ENCODE peak calls at places on chromosomes 16 and 17, in seven cellular contexts. Z is K562, Q is prostate gland, D is A549, E is tibial nerve, I is psoas muscle, S is left ventricle myocardium inferior. M is an unnamed sample.

GRCh38 chr16:78072275-78072674 is 27.2 kb upstream of the WWOX start:
- DNase-seq in Q (no peak), D (no peak), I (no peak), E (no peak), S (no peak), Z (no peak), M (no peak)

GRCh38 chr16:89828199-89828869 is at the start of gene SPIRE2:
- DNase-seq in D (no peak), S (peak), E (no peak), I (peak), Q (peak), Z (peak), M (peak)

GRCh38 chr16:51839697-51840462 is 688.8 kb upstream of the SALL1 start:
- DNase-seq in I (no peak), Q (no peak), S (no peak), D (no peak), E (no peak), Z (no peak), M (no peak)

GRCh38 chr17:77470800-77471733 is 330.3 kb downstream of the SEC14L1 start:
- DNase-seq in E (no peak), S (peak), D (peak), I (no peak), Q (no peak), Z (peak), M (no peak)

GRCh38 chr16:47613251-47613650 is 152.1 kb downstream of the PHKB start:
- DNase-seq in D (no peak), S (no peak), Q (no peak), I (no peak), Z (no peak), E (no peak), M (no peak)

GRCh38 chr17:59707971-59708425 is 544 bp downstream of the VMP1 start:
- DNase-seq in Z (no peak), Q (no peak), S (no peak), E (no peak), I (no peak), D (peak), M (no peak)

GRCh38 chr17:4539576-4540223 is 15.5 kb downstream of the MYBBP1A start:
- DNase-seq in Q (no peak), E (no peak), I (no peak), Z (no peak), D (no peak), S (no peak), M (no peak)

GRCh38 chr17:64020068-64020766 is at the start of gene ICAM2:
- DNase-seq in Q (peak), S (peak), Z (no peak), E (no peak), D (no peak), I (peak), M (no peak)

GRCh38 chr17:79029327-79030009 is 5.5 kb downstream of the C1QTNF1 start:
- DNase-seq in Q (no peak), Z (no peak), E (no peak), I (no peak), S (no peak), D (no peak), M (no peak)
- H3K27ac ChIP-seq in Q (no peak), Z (no peak), E (peak), I (no peak), S (peak), D (peak), M (no peak)

GRCh38 chr17:7797976-7798375 is 36.0 kb upstream of the KDM6B start:
- DNase-seq in S (no peak), D (no peak), Q (no peak), Z (no peak), E (no peak), I (no peak), M (no peak)
- H3K27ac ChIP-seq in S (no peak), D (no peak), Q (no peak), Z (no peak), E (no peak), I (no peak), M (no peak)

DNA sequence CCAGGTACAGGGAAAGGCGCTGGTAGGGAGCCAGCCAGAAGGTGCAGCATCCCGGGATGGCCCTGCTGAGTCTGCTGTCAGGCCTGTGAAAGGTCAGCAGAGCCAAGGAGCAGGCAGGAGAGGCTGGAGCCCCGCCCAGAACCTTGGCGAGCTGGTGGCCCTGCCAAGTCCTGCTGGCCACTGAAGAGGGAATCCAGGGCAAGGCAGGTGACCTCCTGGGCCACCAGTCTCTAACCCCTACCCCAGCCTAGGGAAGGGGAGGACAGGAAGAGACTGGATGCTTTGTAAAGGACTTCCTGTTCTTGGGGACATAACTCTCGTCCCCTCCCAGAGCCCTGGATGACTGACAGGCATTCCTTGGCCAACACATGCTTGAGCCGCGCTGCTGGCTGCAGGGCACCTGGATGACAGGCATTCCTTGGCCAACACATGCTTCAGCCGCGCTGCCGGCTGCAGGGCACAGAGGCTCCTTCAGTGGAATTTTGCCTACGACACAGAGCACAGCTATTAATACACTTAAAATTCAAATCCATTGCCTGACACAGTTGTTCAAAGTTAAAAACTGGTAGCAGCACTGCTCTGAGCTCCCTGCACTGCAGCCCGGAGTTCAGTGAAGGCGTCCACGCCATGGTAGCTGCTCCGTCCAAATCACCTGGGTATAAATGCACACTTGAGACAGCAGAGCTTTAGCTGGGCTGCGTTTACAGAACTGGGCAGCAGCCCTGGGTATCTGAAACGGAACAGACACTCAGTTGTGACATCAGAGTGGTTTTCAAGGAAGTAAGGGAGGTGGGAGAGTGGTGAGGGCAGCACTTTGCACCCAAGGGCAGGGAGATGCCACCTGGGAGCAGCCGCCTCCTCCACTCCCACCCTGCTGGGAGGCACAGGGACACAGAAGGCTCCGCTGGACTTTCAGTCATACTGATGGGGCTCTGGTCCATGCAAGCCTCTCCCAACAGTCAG is 2.0 kb upstream of the BRICD5 start:
- DNase-seq in Q (peak), D (no peak), S (peak), E (no peak), Z (no peak), I (peak), M (no peak)
- H3K27ac ChIP-seq in Q (no peak), D (no peak), S (peak), E (no peak), Z (peak), I (peak), M (no peak)

DNA sequence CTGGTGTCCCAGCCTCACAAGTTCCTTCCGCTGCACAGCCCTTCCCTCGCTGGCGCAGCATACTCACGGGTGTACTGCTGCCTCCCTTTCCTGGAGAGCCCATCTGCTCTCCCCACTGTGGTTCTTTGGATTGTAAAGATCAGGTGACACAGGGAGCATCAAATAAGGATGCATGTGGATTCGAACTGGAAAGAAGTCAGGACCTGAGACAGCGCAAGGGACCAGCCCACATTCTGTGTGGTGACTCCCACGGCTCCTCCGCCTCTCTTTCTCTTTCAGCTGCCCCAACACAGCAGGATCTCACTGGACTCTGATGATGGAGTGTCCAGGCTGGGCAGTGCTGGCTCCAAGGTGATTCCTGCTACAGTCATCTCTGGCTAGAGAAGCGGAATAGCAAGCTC is 8.1 kb downstream of the LDAF1 start:
- DNase-seq in Q (no peak), D (no peak), S (no peak), Z (peak), I (no peak), E (no peak), M (no peak)
- H3K27ac ChIP-seq in Q (no peak), D (no peak), S (no peak), Z (no peak), I (no peak), E (no peak), M (no peak)

GRCh38 chr17:83079340-83079747 is at the start of gene METRNL:
- DNase-seq in I (peak), D (peak), E (peak), Q (peak), Z (peak), S (peak), M (peak)
- H3K27ac ChIP-seq in I (peak), D (peak), E (peak), Q (peak), Z (peak), S (peak), M (no peak)

DNA sequence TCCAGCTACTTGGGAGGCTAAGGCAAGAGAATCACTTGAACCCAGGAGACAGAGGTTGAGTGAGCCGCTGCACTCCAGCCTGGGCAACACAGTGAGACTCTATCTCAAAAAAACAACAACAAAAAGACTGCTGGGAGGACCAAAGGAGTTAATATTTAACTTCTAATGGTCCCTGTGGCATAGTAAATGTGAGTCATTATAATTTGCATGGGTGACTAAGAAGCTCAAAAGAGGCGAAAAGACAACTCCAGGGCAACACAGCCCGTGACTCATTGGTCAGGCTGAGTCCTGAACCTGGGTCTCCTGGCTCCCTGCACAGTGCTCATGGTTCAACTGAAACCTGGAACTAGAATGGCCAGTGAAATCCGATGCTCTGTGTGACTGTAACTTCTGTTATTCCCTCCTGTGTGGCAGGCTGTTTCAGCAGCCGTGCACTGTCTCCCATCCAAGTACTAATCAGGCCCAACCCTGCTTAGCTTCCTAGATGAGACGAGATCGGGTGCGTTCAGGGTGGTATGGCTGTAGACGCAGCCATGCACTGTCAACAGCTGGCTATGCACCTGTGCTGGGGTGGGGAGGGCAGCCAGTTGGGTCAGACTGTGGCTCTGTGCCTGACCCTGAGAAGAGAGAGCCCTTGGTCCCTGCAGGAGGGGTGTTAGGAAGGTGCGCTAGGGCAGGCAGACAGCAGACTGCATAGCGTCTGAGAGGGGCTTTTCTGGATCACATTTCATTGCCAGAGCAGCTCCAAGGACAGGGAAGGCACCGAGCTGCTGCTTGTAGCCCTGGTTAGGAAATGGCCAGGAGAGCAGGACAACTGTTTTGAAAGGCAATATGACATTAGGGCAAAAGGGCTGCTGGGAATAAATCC is 14.5 kb upstream of the GPRC5C start:
- DNase-seq in Q (no peak), D (peak), Z (no peak), S (no peak), I (peak), E (no peak), M (no peak)
- H3K27ac ChIP-seq in Q (no peak), D (peak), Z (no peak), S (no peak), I (peak), E (no peak), M (no peak)

DNA sequence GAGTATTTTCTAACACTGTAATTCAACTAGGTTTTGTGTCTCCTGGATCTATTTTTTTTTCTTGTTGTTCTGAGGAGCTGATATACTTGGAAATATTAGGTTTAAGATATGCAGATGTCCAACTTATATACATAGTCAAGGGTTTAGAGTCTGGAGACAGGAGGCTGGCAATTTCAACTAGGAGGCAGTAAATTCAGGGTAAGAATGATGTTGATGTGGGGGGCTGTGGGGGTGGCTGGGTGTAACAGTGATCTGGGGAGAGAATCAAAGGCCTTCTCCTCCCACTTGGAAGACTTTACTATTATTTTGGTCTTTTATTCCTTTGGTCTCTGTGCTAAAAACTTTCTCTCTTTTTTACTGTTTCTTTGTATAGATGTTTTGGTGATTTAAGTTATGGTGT is 88.0 kb downstream of the MAP2K6 start:
- DNase-seq in S (no peak), I (no peak), D (no peak), Z (no peak), E (no peak), Q (no peak), M (no peak)
- H3K27ac ChIP-seq in S (peak), I (peak), D (peak), Z (no peak), E (peak), Q (peak), M (no peak)

DNA sequence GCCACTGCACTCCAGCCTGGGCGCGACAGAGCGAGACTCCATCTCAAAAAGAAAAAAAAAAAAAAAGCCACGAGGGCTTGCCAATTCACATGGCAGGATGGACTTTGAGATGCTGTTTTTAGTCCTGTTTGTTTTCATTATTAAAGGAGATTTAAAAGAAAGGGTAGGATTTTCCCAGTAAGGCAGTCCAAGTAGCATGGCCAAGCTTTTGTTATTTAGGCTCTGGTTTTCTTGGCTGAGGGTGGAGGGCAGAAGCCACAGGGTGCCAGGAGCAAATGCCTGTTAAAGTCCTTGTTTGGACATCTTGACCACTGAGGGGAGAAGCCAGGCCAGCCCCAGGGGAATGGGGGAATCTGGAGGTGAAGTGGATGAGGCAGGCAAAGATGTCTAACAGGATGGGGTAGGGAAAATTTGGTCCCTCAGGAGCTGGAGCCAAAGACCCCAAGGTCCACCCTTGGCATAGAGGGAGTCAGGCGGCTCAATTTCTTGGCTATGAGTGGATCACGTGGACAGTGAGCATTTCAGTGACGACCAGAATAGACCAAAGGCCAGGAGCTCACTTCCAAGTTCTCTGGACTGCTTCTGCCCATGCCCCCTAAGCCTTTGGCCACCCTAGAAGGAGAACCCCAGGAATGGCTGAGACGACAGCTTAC is 20.8 kb upstream of the PLLP start:
- DNase-seq in Q (no peak), D (no peak), E (no peak), S (no peak), I (peak), Z (no peak), M (no peak)
- H3K27ac ChIP-seq in Q (peak), D (peak), E (peak), S (peak), I (peak), Z (no peak), M (peak)

GRCh38 chr16:21610766-21611165 is 11.4 kb downstream of the METTL9 start:
- DNase-seq in Q (no peak), D (no peak), E (no peak), S (no peak), Z (no peak), I (no peak), M (no peak)
- H3K27ac ChIP-seq in Q (no peak), D (no peak), E (no peak), S (no peak), Z (no peak), I (peak), M (no peak)

M was measured in caudate nucleus.